ENCODE peak calls at places on chromosomes 1 and 21, in nine cellular contexts. R is bronchial epithelial cell, C is pancreas, E is tibial artery, P is heart right ventricle, Y is psoas muscle, F is lung, A is left ventricle myocardium inferior, Z is neural progenitor cell. O is an unnamed sample.

GRCh38 chr21:33019885-33020557 is 5.7 kb upstream of the OLIG2 start:
- DNase-seq in R (no peak), C (no peak), Z (peak; percentile 72), Y (no peak), E (no peak), P (no peak), A (no peak), F (no peak), O (no peak)

GRCh38 chr1:174883361-174883760 is 116.4 kb upstream of the CACYBP start:
- DNase-seq in E (no peak), A (no peak), C (no peak), F (no peak), Y (no peak), P (no peak), R (peak; percentile 36), Z (peak; percentile 59), O (peak; percentile 14)

GRCh38 chr1:112298558-112298957 is 97.5 kb upstream of the CTTNBP2NL start:
- DNase-seq in R (peak; percentile 65), Z (peak; percentile 80), A (no peak), E (no peak), Y (no peak), C (no peak), P (no peak), F (peak; percentile 54), O (peak; percentile 53)

GRCh38 chr1:27990920-27991537 is 31.3 kb downstream of the XKR8 start:
- DNase-seq in Y (no peak), C (no peak), A (no peak), R (peak; percentile 11), E (no peak), Z (no peak), F (no peak), P (no peak), O (peak; percentile 31)

GRCh38 chr1:118185083-118185899 is at the start of gene SPAG17:
- DNase-seq in F (peak; percentile 63), Z (peak; percentile 98), A (peak; percentile 60), E (peak; percentile 41), P (peak; percentile 67), Y (peak; percentile 80), R (peak; percentile 64), C (peak; percentile 83), O (peak; percentile 57)

GRCh38 chr1:44239961-44240371 is 26.7 kb downstream of the DMAP1 start:
- DNase-seq in A (peak; percentile 57), Z (no peak), Y (peak; percentile 74), F (no peak), R (no peak), E (peak; percentile 60), P (peak; percentile 43), C (no peak), O (no peak)

GRCh38 chr1:27968692-27969091 is 8.9 kb downstream of the XKR8 start:
- DNase-seq in E (no peak), R (peak; percentile 82), C (no peak), Z (no peak), P (no peak), A (no peak), F (no peak), Y (no peak), O (peak; percentile 92)

GRCh38 chr1:198623920-198624647 is 14.8 kb upstream of the PTPRC start:
- DNase-seq in Z (no peak), C (no peak), Y (no peak), E (no peak), A (no peak), F (no peak), P (no peak), R (peak; percentile 3), O (peak; percentile 79)

GRCh38 chr21:43299441-43300277 is 127.3 kb downstream of the SIK1 start:
- DNase-seq in E (no peak), Z (no peak), A (peak; percentile 57), Y (peak; percentile 49), F (no peak), R (no peak), C (no peak), P (no peak), O (no peak)

GRCh38 chr1:185681034-185681633 is 53.1 kb upstream of the HMCN1 start:
- DNase-seq in R (peak; percentile 71), Y (no peak), C (no peak), F (no peak), A (no peak), P (peak; percentile 41), E (no peak), Z (peak; percentile 69), O (peak; percentile 42)

GRCh38 chr1:15180189-15180588 is 26.6 kb downstream of the TMEM51 start:
- DNase-seq in A (no peak), E (no peak), F (no peak), Y (no peak), C (peak; percentile 62), P (no peak), Z (no peak), R (no peak), O (no peak)

GRCh38 chr1:174858301-174858700 is 141.4 kb upstream of the CACYBP start:
- DNase-seq in E (no peak), A (no peak), Y (no peak), Z (no peak), F (no peak), R (no peak), P (no peak), C (no peak), O (no peak)

GRCh38 chr1:22188914-22189313 is 46.0 kb upstream of the WNT4 start:
- DNase-seq in F (no peak), R (no peak), P (no peak), Z (no peak), C (no peak), Y (no peak), E (no peak), A (no peak), O (no peak)

GRCh38 chr1:210288106-210288505 is 40.6 kb upstream of the HHAT start:
- DNase-seq in E (no peak), F (no peak), R (no peak), C (no peak), Z (no peak), P (no peak), Y (no peak), A (no peak), O (no peak)

GRCh38 chr1:184299796-184300195 is 87.0 kb upstream of the C1orf21 start:
- DNase-seq in F (no peak), E (no peak), P (no peak), Z (no peak), A (no peak), R (no peak), Y (no peak), C (no peak), O (no peak)

GRCh38 chr21:44618504-44618903 is 6.6 kb downstream of the KRTAP10-8 start:
- DNase-seq in A (peak; percentile 49), C (no peak), E (peak; percentile 55), F (no peak), P (peak; percentile 39), R (no peak), Y (peak; percentile 61), Z (no peak), O (peak; percentile 7)
- TF ChIP-seq CTCF in A (peak; percentile 63), C (no peak), E (no peak), F (no peak), P (peak; percentile 33), R (no peak), Y (peak; percentile 17), Z (peak; percentile 30), O (peak; percentile 14)

DNA sequence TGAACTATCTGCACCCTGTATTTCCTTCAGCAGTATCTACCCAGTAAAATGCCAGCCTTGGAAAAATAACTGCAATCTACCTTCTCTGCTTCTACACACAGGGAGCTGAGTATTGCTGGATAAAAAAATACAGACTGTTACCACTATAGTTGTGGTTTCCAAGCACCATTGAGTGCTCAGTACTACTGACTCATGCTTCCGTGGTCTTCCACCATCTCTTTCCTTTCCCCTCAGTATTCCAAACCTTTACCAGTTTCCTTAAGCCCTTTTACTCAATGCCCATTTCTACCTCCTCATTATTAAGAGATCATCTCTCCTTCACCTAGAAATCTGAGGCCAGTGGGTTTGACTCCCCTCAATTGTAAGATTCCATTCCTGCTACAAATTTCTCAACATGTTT is 23.8 kb downstream of the GLMN start:
- DNase-seq in E (no peak), R (no peak), Z (no peak), P (no peak), Y (no peak), F (no peak), A (no peak), C (no peak), O (peak; percentile 35)
- H3K36me3 ChIP-seq in E (peaks cover 14% of the 10 kb centered on the region), R (no peaks in the 10 kb centered on the region), Z (no peaks in the 10 kb centered on the region), P (no peaks in the 10 kb centered on the region), Y (peaks cover 37% of the 10 kb centered on the region), F (peaks cover 9% of the 10 kb centered on the region), A (peaks cover 22% of the 10 kb centered on the region), C (no peaks in the 10 kb centered on the region), O (no peaks in the 10 kb centered on the region)

GRCh38 chr1:36203554-36204346 is 20.5 kb upstream of the THRAP3 start:
- DNase-seq in Z (peak; percentile 55), F (peak; percentile 67), R (no peak), A (peak; percentile 67), E (peak; percentile 78), C (peak; percentile 54), P (peak; percentile 64), Y (peak; percentile 91), O (peak; percentile 25)

GRCh38 chr1:36198641-36199040 is 25.6 kb upstream of the THRAP3 start:
- DNase-seq in C (no peak), E (no peak), A (no peak), R (no peak), F (no peak), P (no peak), Y (no peak), Z (no peak), O (no peak)

GRCh38 chr1:36203027-36203553 is 21.2 kb upstream of the THRAP3 start:
- DNase-seq in A (no peak), R (no peak), C (no peak), E (no peak), F (no peak), P (no peak), Z (no peak), Y (no peak), O (no peak)

GRCh38 chr1:36204347-36204909 is 19.8 kb upstream of the THRAP3 start:
- DNase-seq in C (no peak), R (no peak), E (peak; percentile 49), F (no peak), Y (peak; percentile 74), P (peak; percentile 51), A (peak; percentile 57), Z (no peak), O (no peak)

GRCh38 chr1:36199934-36200741 is 24.1 kb upstream of the THRAP3 start:
- DNase-seq in R (peak; percentile 65), P (no peak), Z (no peak), Y (peak; percentile 73), C (no peak), F (no peak), A (peak; percentile 30), E (no peak), O (no peak)
- TF ChIP-seq CTCF in R (no peak), P (no peak), Z (no peak), Y (no peak), C (no peak), F (no peak), A (no peak), E (no peak), O (no peak)

DNA sequence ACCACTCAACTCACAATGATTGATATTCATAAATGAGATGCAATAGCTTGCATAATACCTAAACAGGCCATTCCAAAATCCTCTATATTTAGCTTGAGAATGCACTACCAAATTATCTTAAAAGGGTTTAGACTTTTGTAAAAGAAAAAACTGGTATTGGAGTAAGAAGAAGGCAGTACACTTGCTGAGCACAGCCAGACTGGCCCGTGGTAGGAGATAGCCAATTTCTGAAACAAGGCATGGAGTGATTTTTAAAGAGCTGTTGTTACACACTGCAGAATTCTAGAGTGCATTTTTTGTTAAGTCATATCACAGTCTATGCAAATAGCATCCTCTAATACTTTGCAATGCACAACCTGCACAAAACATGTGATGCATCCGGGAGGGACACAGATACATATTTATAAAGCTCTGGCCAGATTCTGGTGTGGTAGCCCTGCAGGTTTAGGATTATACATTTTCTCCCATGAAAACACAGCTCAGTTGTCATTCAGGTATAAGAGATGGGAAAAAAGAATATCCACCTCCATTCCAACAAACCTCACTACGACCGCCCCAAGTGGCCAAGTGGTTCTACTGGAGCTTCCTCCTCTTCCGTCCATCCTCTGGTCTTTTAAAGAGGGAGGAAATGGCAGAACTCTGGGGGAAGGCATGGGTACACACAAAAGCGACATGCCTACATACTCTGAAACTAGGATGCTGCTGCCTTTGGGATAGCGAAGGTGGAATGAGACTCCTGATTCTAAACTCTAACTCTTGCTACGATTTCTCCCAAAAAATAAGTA is 40.8 kb downstream of the BCAR3 start:
- DNase-seq in Y (no peak), P (no peak), E (no peak), C (no peak), A (no peak), Z (no peak), F (no peak), R (no peak), O (no peak)
- H3K36me3 ChIP-seq in Y (peaks cover 16% of the 10 kb centered on the region), P (no peaks in the 10 kb centered on the region), E (no peaks in the 10 kb centered on the region), C (no peaks in the 10 kb centered on the region), A (peaks cover 22% of the 10 kb centered on the region), Z (no peaks in the 10 kb centered on the region), F (peaks cover 3% of the 10 kb centered on the region), R (peaks cover 18% of the 10 kb centered on the region), O (peaks cover 9% of the 10 kb centered on the region)